ENCODE peak calls at places on chromosomes 1 and 21, in seven cellular contexts. One of them, this sample, is unnamed.

GRCh38 chr1:41805771-41806471 is 112.8 kb downstream of the HIVEP3 start:
- DNase-seq in H1: no peak
- DNase-seq in K562: no peak
- DNase-seq in GM12878: no peak
- DNase-seq in HepG2: no peak
- DNase-seq in SK-N-SH: no peak
- DNase-seq in HCT116: no peak
- DNase-seq in this sample: no peak

GRCh38 chr1:183515002-183515689 is 42.8 kb downstream of the SMG7 start:
- DNase-seq in SK-N-SH: no peak
- DNase-seq in HepG2: no peak
- DNase-seq in HCT116: no peak
- DNase-seq in K562: no peak
- DNase-seq in GM12878: no peak
- DNase-seq in H1: no peak
- DNase-seq in this sample: no peak

GRCh38 chr1:26500488-26501175 is 28.4 kb downstream of the HMGN2 start:
- DNase-seq in HCT116: peak; percentile 48
- DNase-seq in K562: peak; percentile 92
- DNase-seq in GM12878: peak; percentile 39
- DNase-seq in SK-N-SH: peak; percentile 97
- DNase-seq in H1: peak; percentile 25
- DNase-seq in HepG2: peak; percentile 52
- DNase-seq in this sample: peak; percentile 89

GRCh38 chr1:160260436-160261382 is 1.6 kb downstream of the DCAF8 start:
- DNase-seq in H1: no peak
- DNase-seq in K562: peak; percentile 54
- DNase-seq in HCT116: no peak
- DNase-seq in SK-N-SH: no peak
- DNase-seq in GM12878: no peak
- DNase-seq in HepG2: peak; percentile 16
- DNase-seq in this sample: peak; percentile 25

GRCh38 chr1:236888903-236889302 is 93.8 kb downstream of the MTR start:
- DNase-seq in SK-N-SH: no peak
- DNase-seq in K562: no peak
- DNase-seq in H1: no peak
- DNase-seq in GM12878: no peak
- DNase-seq in HepG2: no peak
- DNase-seq in HCT116: no peak
- DNase-seq in this sample: no peak

GRCh38 chr1:196180847-196181593 is 427.2 kb downstream of the KCNT2 start:
- DNase-seq in HCT116: peak; percentile 72
- DNase-seq in H1: peak; percentile 3
- DNase-seq in GM12878: no peak
- DNase-seq in HepG2: no peak
- DNase-seq in K562: peak; percentile 32
- DNase-seq in SK-N-SH: no peak
- DNase-seq in this sample: no peak

GRCh38 chr1:177945943-177946650 is 23.8 kb downstream of the SEC16B start:
- DNase-seq in H1: peak; percentile 46
- DNase-seq in HCT116: peak; percentile 44
- DNase-seq in HepG2: peak; percentile 57
- DNase-seq in GM12878: no peak
- DNase-seq in K562: peak; percentile 68
- DNase-seq in SK-N-SH: peak; percentile 69
- DNase-seq in this sample: peak; percentile 41

GRCh38 chr1:117633068-117633345 is 27.2 kb downstream of the TENT5C start:
- DNase-seq in HCT116: no peak
- DNase-seq in H1: no peak
- DNase-seq in GM12878: no peak
- DNase-seq in SK-N-SH: no peak
- DNase-seq in K562: no peak
- DNase-seq in HepG2: no peak
- DNase-seq in this sample: no peak

GRCh38 chr21:39159342-39160063 is 23.7 kb downstream of the PSMG1 start:
- DNase-seq in GM12878: no peak
- DNase-seq in SK-N-SH: no peak
- DNase-seq in HepG2: no peak
- DNase-seq in H1: no peak
- DNase-seq in HCT116: no peak
- DNase-seq in K562: no peak
- DNase-seq in this sample: no peak

GRCh38 chr1:219201656-219202055 is 28.0 kb downstream of the LYPLAL1 start:
- DNase-seq in SK-N-SH: no peak
- DNase-seq in GM12878: no peak
- DNase-seq in K562: no peak
- DNase-seq in HepG2: no peak
- DNase-seq in HCT116: no peak
- DNase-seq in H1: no peak
- DNase-seq in this sample: no peak

GRCh38 chr1:228344631-228345072 is 62.0 kb downstream of the TRIM11 start:
- DNase-seq in HCT116: no peak
- DNase-seq in SK-N-SH: no peak
- DNase-seq in K562: no peak
- DNase-seq in H1: no peak
- DNase-seq in HepG2: no peak
- DNase-seq in GM12878: no peak
- DNase-seq in this sample: no peak

DNA sequence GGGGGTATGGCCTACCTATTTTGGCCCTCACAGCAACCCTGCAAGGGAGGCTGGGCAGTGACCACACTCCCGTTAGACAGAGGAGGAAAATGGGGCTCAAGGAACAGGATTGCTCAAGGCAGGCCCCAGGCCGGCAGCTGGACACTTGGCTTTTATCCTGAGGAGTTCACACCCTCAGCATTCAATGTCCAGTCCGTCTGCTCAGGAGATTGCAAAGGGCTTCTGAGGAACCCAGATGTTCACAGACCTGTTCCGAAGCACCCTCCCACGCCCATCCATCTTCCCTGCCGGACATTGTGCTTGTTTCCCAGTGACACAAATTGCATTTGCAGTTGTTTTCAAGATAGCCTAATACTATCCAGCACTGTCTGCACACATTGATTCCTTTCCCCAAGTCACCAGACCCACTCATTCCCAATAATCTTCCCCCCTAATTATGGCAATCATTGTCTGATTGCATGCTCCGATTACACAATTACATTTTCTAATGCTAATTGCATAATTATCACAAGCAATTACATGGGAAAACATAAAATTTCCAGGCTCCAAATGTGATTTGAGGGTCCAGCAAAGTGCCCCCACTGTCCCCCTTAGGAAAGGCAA is 4.3 kb upstream of the UBL4B start:
- DNase-seq in HCT116: no peak
- DNase-seq in HepG2: no peak
- DNase-seq in SK-N-SH: no peak
- DNase-seq in K562: no peak
- DNase-seq in H1: no peak
- DNase-seq in GM12878: no peak
- DNase-seq in this sample: no peak
- TF ChIP-seq JUND in HCT116: no peak
- TF ChIP-seq JUND in HepG2: no peak
- TF ChIP-seq JUND in SK-N-SH: no peak
- TF ChIP-seq JUND in K562: no peak
- TF ChIP-seq JUND in H1: no peak
- TF ChIP-seq JUND in GM12878: no peak
- TF ChIP-seq JUND in this sample: no peak

GRCh38 chr21:46561448-46562095 is 43.3 kb downstream of the S100B start:
- DNase-seq in HCT116: no peak
- DNase-seq in HepG2: no peak
- DNase-seq in K562: no peak
- DNase-seq in SK-N-SH: no peak
- DNase-seq in GM12878: no peak
- DNase-seq in H1: no peak
- DNase-seq in this sample: no peak
- TF ChIP-seq JUND in HCT116: no peak
- TF ChIP-seq JUND in HepG2: no peak
- TF ChIP-seq JUND in K562: no peak
- TF ChIP-seq JUND in SK-N-SH: no peak
- TF ChIP-seq JUND in GM12878: no peak
- TF ChIP-seq JUND in H1: no peak
- TF ChIP-seq JUND in this sample: no peak

GRCh38 chr1:63698001-63698838 is 75.6 kb upstream of the ROR1 start:
- DNase-seq in GM12878: no peak
- DNase-seq in K562: peak; percentile 5
- DNase-seq in SK-N-SH: no peak
- DNase-seq in HepG2: no peak
- DNase-seq in HCT116: no peak
- DNase-seq in H1: no peak
- DNase-seq in this sample: no peak

GRCh38 chr1:63691672-63692425 is 82.0 kb upstream of the ROR1 start:
- DNase-seq in K562: peak; percentile 61
- DNase-seq in HepG2: peak; percentile 71
- DNase-seq in HCT116: peak; percentile 78
- DNase-seq in SK-N-SH: peak; percentile 70
- DNase-seq in H1: no peak
- DNase-seq in GM12878: no peak
- DNase-seq in this sample: peak; percentile 37

GRCh38 chr1:63688302-63688701 is 85.5 kb upstream of the ROR1 start:
- DNase-seq in SK-N-SH: no peak
- DNase-seq in HCT116: no peak
- DNase-seq in K562: no peak
- DNase-seq in HepG2: no peak
- DNase-seq in GM12878: no peak
- DNase-seq in H1: no peak
- DNase-seq in this sample: no peak

GRCh38 chr1:63690966-63691365 is 82.9 kb upstream of the ROR1 start:
- DNase-seq in H1: no peak
- DNase-seq in HCT116: no peak
- DNase-seq in K562: no peak
- DNase-seq in GM12878: no peak
- DNase-seq in SK-N-SH: no peak
- DNase-seq in HepG2: no peak
- DNase-seq in this sample: no peak

GRCh38 chr1:63693956-63694607 is 79.7 kb upstream of the ROR1 start:
- DNase-seq in GM12878: no peak
- DNase-seq in SK-N-SH: no peak
- DNase-seq in H1: no peak
- DNase-seq in K562: no peak
- DNase-seq in HCT116: no peak
- DNase-seq in HepG2: no peak
- DNase-seq in this sample: no peak
- TF ChIP-seq JUND in GM12878: no peak
- TF ChIP-seq JUND in SK-N-SH: peak; percentile 6
- TF ChIP-seq JUND in H1: no peak
- TF ChIP-seq JUND in K562: no peak
- TF ChIP-seq JUND in HCT116: no peak
- TF ChIP-seq JUND in HepG2: no peak
- TF ChIP-seq JUND in this sample: no peak

DNA sequence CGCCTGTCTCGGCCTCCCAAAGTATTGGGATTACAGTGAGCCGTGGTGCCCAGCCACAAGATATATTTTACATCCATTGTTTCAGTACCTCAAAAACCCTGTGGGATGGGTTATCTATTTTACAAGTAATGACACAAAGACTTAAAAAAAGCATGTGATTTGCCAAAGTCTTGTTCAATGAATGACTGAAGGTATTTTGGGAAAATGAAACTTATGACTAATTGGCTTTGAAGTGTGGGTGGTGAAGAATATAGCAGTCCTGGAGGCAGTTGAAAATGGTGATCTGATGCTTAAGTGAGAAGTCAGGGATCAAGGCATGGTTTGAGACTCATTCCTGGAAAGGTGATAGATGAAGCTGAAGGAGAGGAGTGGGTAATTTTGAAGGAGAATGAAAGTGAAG is 3.0 kb downstream of the SWT1 start:
- DNase-seq in HCT116: no peak
- DNase-seq in GM12878: peak; percentile 28
- DNase-seq in H1: no peak
- DNase-seq in SK-N-SH: no peak
- DNase-seq in HepG2: no peak
- DNase-seq in K562: no peak
- DNase-seq in this sample: no peak
- TF ChIP-seq JUND in HCT116: no peak
- TF ChIP-seq JUND in GM12878: no peak
- TF ChIP-seq JUND in H1: no peak
- TF ChIP-seq JUND in SK-N-SH: no peak
- TF ChIP-seq JUND in HepG2: no peak
- TF ChIP-seq JUND in K562: no peak
- TF ChIP-seq JUND in this sample: no peak